ENCODE peak calls at places on chromosome 1, in four cellular contexts. L, I, S and X are unnamed samples.

GRCh38 chr1:34268311-34269042 is 91.8 kb downstream of the C1orf94 start:
- DNase-seq in S (no peak), L (no peak), I (no peak), X (no peak)

GRCh38 chr1:100943533-100943932 is 47.6 kb downstream of the SLC30A7 start:
- DNase-seq in S (no peak), L (no peak), I (no peak), X (no peak)

GRCh38 chr1:160161965-160162705 is 10.7 kb downstream of the ATP1A4 start:
- DNase-seq in S (no peak), L (no peak), I (no peak), X (no peak)

GRCh38 chr1:21913763-21914162 is 23.3 kb downstream of the HSPG2 start:
- DNase-seq in S (no peak), I (no peak), L (no peak), X (no peak)

GRCh38 chr1:56920551-56920950 is 45.3 kb downstream of the C8B start:
- DNase-seq in S (no peak), L (no peak), I (no peak), X (no peak)

GRCh38 chr1:38624341-38625039 is 235.1 kb downstream of the RRAGC start:
- DNase-seq in L (no peak), S (no peak), I (no peak), X (no peak)

GRCh38 chr1:23169727-23170335 is 1.2 kb upstream of the LUZP1 start:
- DNase-seq in S (no peak), I (no peak), L (no peak), X (no peak)

GRCh38 chr1:15633756-15634420 is 16.6 kb downstream of the DDI2 start:
- DNase-seq in L (no peak), I (no peak), S (no peak), X (no peak)

GRCh38 chr1:86957206-86957605 is 42.8 kb downstream of the HS2ST1 start:
- DNase-seq in I (no peak), S (no peak), L (no peak), X (no peak)

GRCh38 chr1:52633291-52633754 is 355 bp downstream of the SHISAL2A start:
- DNase-seq in S (peak), L (no peak), I (no peak), X (no peak)

GRCh38 chr1:2137257-2138121 is 57.1 kb downstream of the FAAP20 start:
- DNase-seq in L (no peak), I (no peak), S (no peak), X (no peak)

GRCh38 chr1:152380932-152381331 is 21.1 kb upstream of the FLG2 start:
- DNase-seq in S (no peak), I (no peak), L (no peak), X (no peak)

GRCh38 chr1:17287377-17287776 is 20.6 kb upstream of the PADI4 start:
- DNase-seq in L (no peak), I (no peak), S (no peak), X (no peak)